ENCODE peak calls at places on chromosomes 11 and 22, in nine cellular contexts. One of them, this sample, is unnamed.

GRCh38 chr11:2100361-2101170 is 38.6 kb downstream of the IGF2 start:
- DNase-seq in HCT116: no peak
- DNase-seq in GM23248: no peak
- DNase-seq in SK-N-SH: peak; percentile 53
- DNase-seq in astrocyte: no peak
- DNase-seq in IMR-90: no peak
- DNase-seq in neural progenitor cell: no peak
- DNase-seq in H1: no peak
- DNase-seq in colonic mucosa: no peak
- DNase-seq in this sample: peak; percentile 81

GRCh38 chr11:59898046-59898445 is 19.5 kb downstream of the OOSP3 start:
- DNase-seq in IMR-90: no peak
- DNase-seq in H1: no peak
- DNase-seq in colonic mucosa: no peak
- DNase-seq in HCT116: no peak
- DNase-seq in SK-N-SH: no peak
- DNase-seq in neural progenitor cell: no peak
- DNase-seq in GM23248: no peak
- DNase-seq in astrocyte: no peak
- DNase-seq in this sample: peak; percentile 52

GRCh38 chr11:71250512-71251158 is 1.7 kb downstream of the SHANK2 start:
- DNase-seq in HCT116: no peak
- DNase-seq in H1: no peak
- DNase-seq in colonic mucosa: no peak
- DNase-seq in astrocyte: no peak
- DNase-seq in SK-N-SH: no peak
- DNase-seq in GM23248: no peak
- DNase-seq in IMR-90: no peak
- DNase-seq in neural progenitor cell: peak; percentile 27
- DNase-seq in this sample: no peak

GRCh38 chr22:48299801-48300200 is 1527.9 kb downstream of the BRD1 start:
- DNase-seq in GM23248: no peak
- DNase-seq in H1: no peak
- DNase-seq in colonic mucosa: no peak
- DNase-seq in HCT116: no peak
- DNase-seq in astrocyte: no peak
- DNase-seq in SK-N-SH: peak; percentile 8
- DNase-seq in IMR-90: no peak
- DNase-seq in neural progenitor cell: peak; percentile 1
- DNase-seq in this sample: no peak

GRCh38 chr11:2376751-2377451 is at the start of gene CD81:
- DNase-seq in neural progenitor cell: peak; percentile 79
- DNase-seq in colonic mucosa: peak; percentile 50
- DNase-seq in HCT116: no peak
- DNase-seq in H1: peak; percentile 82
- DNase-seq in IMR-90: peak; percentile 33
- DNase-seq in GM23248: peak; percentile 71
- DNase-seq in astrocyte: no peak
- DNase-seq in SK-N-SH: peak; percentile 96
- DNase-seq in this sample: peak; percentile 90

GRCh38 chr22:50009765-50010675 is 2.5 kb downstream of the IL17REL start:
- DNase-seq in IMR-90: no peak
- DNase-seq in astrocyte: no peak
- DNase-seq in H1: peak; percentile 49
- DNase-seq in colonic mucosa: no peak
- DNase-seq in GM23248: no peak
- DNase-seq in neural progenitor cell: no peak
- DNase-seq in SK-N-SH: peak; percentile 44
- DNase-seq in HCT116: no peak
- DNase-seq in this sample: peak; percentile 84

GRCh38 chr11:19849107-19849789 is 136.6 kb downstream of the NAV2 start:
- DNase-seq in neural progenitor cell: no peak
- DNase-seq in IMR-90: peak; percentile 41
- DNase-seq in astrocyte: no peak
- DNase-seq in HCT116: no peak
- DNase-seq in colonic mucosa: no peak
- DNase-seq in GM23248: no peak
- DNase-seq in SK-N-SH: no peak
- DNase-seq in H1: no peak
- DNase-seq in this sample: no peak

GRCh38 chr22:32804036-32804435 is 2.5 kb downstream of the TIMP3 start:
- DNase-seq in IMR-90: peak; percentile 71
- DNase-seq in neural progenitor cell: no peak
- DNase-seq in colonic mucosa: no peak
- DNase-seq in H1: no peak
- DNase-seq in GM23248: peak; percentile 90
- DNase-seq in astrocyte: peak; percentile 80
- DNase-seq in HCT116: no peak
- DNase-seq in SK-N-SH: no peak
- DNase-seq in this sample: no peak

GRCh38 chr11:134521001-134521400 is 109.0 kb upstream of the B3GAT1 start:
- DNase-seq in colonic mucosa: no peak
- DNase-seq in GM23248: no peak
- DNase-seq in IMR-90: no peak
- DNase-seq in H1: no peak
- DNase-seq in HCT116: no peak
- DNase-seq in astrocyte: no peak
- DNase-seq in SK-N-SH: no peak
- DNase-seq in neural progenitor cell: no peak
- DNase-seq in this sample: peak; percentile 39

GRCh38 chr22:19864538-19865106 is 9.9 kb upstream of the GNB1L start:
- DNase-seq in IMR-90: peak; percentile 28
- DNase-seq in astrocyte: no peak
- DNase-seq in colonic mucosa: no peak
- DNase-seq in HCT116: no peak
- DNase-seq in H1: no peak
- DNase-seq in GM23248: no peak
- DNase-seq in SK-N-SH: no peak
- DNase-seq in neural progenitor cell: no peak
- DNase-seq in this sample: no peak
- H3K4me1 ChIP-seq in IMR-90: no peaks in the 10 kb centered on the region
- H3K4me1 ChIP-seq in astrocyte: no peaks in the 10 kb centered on the region
- H3K4me1 ChIP-seq in colonic mucosa: no peaks in the 10 kb centered on the region
- H3K4me1 ChIP-seq in HCT116: no peaks in the 10 kb centered on the region
- H3K4me1 ChIP-seq in H1: peaks cover 7% of the 10 kb centered on the region
- H3K4me1 ChIP-seq in GM23248: no peaks in the 10 kb centered on the region
- H3K4me1 ChIP-seq in SK-N-SH: no peaks in the 10 kb centered on the region
- H3K4me1 ChIP-seq in neural progenitor cell: no peaks in the 10 kb centered on the region
- H3K4me1 ChIP-seq in this sample: no peaks in the 10 kb centered on the region

GRCh38 chr22:23521442-23522113 is 58.5 kb downstream of the IGLL1 start:
- DNase-seq in IMR-90: peak; percentile 75
- DNase-seq in HCT116: peak; percentile 46
- DNase-seq in SK-N-SH: peak; percentile 97
- DNase-seq in colonic mucosa: peak; percentile 92
- DNase-seq in H1: peak; percentile 91
- DNase-seq in astrocyte: peak; percentile 69
- DNase-seq in GM23248: peak; percentile 99
- DNase-seq in neural progenitor cell: peak; percentile 99
- DNase-seq in this sample: peak; percentile 97
- H3K9ac ChIP-seq in IMR-90: peak overlapping the region; percentile 58
- H3K9ac ChIP-seq in HCT116: peak overlapping the region; percentile 77
- H3K9ac ChIP-seq in SK-N-SH: peak overlapping the region; percentile 96
- H3K9ac ChIP-seq in colonic mucosa: peak overlapping the region; percentile 77
- H3K9ac ChIP-seq in H1: peak overlapping the region; percentile 29
- H3K9ac ChIP-seq in astrocyte: peak overlapping the region; percentile 94
- H3K9ac ChIP-seq in GM23248: peak overlapping the region; percentile 92
- H3K9ac ChIP-seq in neural progenitor cell: peak overlapping the region; percentile 25
- H3K9ac ChIP-seq in this sample: no peak overlapping the region

GRCh38 chr11:122663764-122664163 is 8.2 kb downstream of the UBASH3B start:
- DNase-seq in neural progenitor cell: no peak
- DNase-seq in HCT116: no peak
- DNase-seq in SK-N-SH: no peak
- DNase-seq in IMR-90: no peak
- DNase-seq in GM23248: peak; percentile 47
- DNase-seq in H1: no peak
- DNase-seq in colonic mucosa: no peak
- DNase-seq in astrocyte: no peak
- DNase-seq in this sample: no peak

GRCh38 chr11:122664188-122664587 is 8.7 kb downstream of the UBASH3B start:
- DNase-seq in SK-N-SH: no peak
- DNase-seq in IMR-90: peak; percentile 57
- DNase-seq in HCT116: no peak
- DNase-seq in GM23248: peak; percentile 59
- DNase-seq in neural progenitor cell: no peak
- DNase-seq in colonic mucosa: no peak
- DNase-seq in astrocyte: no peak
- DNase-seq in H1: no peak
- DNase-seq in this sample: no peak

GRCh38 chr11:122668562-122669090 is 13.1 kb downstream of the UBASH3B start:
- DNase-seq in IMR-90: peak; percentile 98
- DNase-seq in GM23248: peak; percentile 54
- DNase-seq in astrocyte: peak; percentile 90
- DNase-seq in neural progenitor cell: no peak
- DNase-seq in HCT116: peak; percentile 34
- DNase-seq in SK-N-SH: no peak
- DNase-seq in colonic mucosa: no peak
- DNase-seq in H1: no peak
- DNase-seq in this sample: no peak

GRCh38 chr11:122665882-122666281 is 10.4 kb downstream of the UBASH3B start:
- DNase-seq in astrocyte: no peak
- DNase-seq in GM23248: no peak
- DNase-seq in colonic mucosa: no peak
- DNase-seq in IMR-90: peak; percentile 33
- DNase-seq in H1: no peak
- DNase-seq in SK-N-SH: no peak
- DNase-seq in HCT116: no peak
- DNase-seq in neural progenitor cell: no peak
- DNase-seq in this sample: no peak

DNA sequence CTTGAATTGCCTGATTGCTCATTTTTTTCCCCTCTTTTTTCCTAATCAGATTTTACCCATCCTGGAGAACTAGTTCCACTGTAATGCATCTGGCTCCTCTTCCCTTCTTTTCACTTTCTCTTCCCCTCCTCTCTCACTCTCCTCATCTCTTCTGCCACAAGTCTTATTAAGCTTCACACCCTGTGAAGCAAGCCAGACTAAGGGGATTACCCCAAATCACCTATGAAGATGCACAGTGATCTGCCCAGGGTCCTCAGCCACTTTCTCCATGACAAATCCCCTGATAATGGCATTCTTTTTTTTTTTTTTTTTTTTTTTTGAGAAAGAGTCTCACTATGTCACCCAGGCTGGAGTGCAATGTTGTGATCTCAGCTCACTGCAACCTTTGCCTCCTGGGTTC is 11.2 kb downstream of the UBASH3B start:
- DNase-seq in astrocyte: no peak
- DNase-seq in IMR-90: no peak
- DNase-seq in SK-N-SH: no peak
- DNase-seq in GM23248: no peak
- DNase-seq in H1: no peak
- DNase-seq in colonic mucosa: no peak
- DNase-seq in HCT116: no peak
- DNase-seq in neural progenitor cell: no peak
- DNase-seq in this sample: no peak
- H3K4me1 ChIP-seq in astrocyte: peaks cover 23% of the 10 kb centered on the region
- H3K4me1 ChIP-seq in IMR-90: peaks cover 29% of the 10 kb centered on the region
- H3K4me1 ChIP-seq in SK-N-SH: peaks cover 3% of the 10 kb centered on the region
- H3K4me1 ChIP-seq in GM23248: peaks cover 22% of the 10 kb centered on the region
- H3K4me1 ChIP-seq in H1: no peaks in the 10 kb centered on the region
- H3K4me1 ChIP-seq in colonic mucosa: no peaks in the 10 kb centered on the region
- H3K4me1 ChIP-seq in HCT116: no peaks in the 10 kb centered on the region
- H3K4me1 ChIP-seq in neural progenitor cell: no peaks in the 10 kb centered on the region
- H3K4me1 ChIP-seq in this sample: no peaks in the 10 kb centered on the region

GRCh38 chr11:73981051-73981805 is 1.4 kb downstream of the UCP2 start:
- DNase-seq in neural progenitor cell: no peak
- DNase-seq in HCT116: no peak
- DNase-seq in GM23248: no peak
- DNase-seq in H1: no peak
- DNase-seq in colonic mucosa: no peak
- DNase-seq in SK-N-SH: no peak
- DNase-seq in IMR-90: no peak
- DNase-seq in astrocyte: no peak
- DNase-seq in this sample: peak; percentile 26
- H3K9ac ChIP-seq in neural progenitor cell: peak overlapping the region; percentile 36
- H3K9ac ChIP-seq in HCT116: peak overlapping the region; percentile 66
- H3K9ac ChIP-seq in GM23248: no peak overlapping the region
- H3K9ac ChIP-seq in H1: no peak overlapping the region
- H3K9ac ChIP-seq in colonic mucosa: peak overlapping the region; percentile 74
- H3K9ac ChIP-seq in SK-N-SH: no peak overlapping the region
- H3K9ac ChIP-seq in IMR-90: no peak overlapping the region
- H3K9ac ChIP-seq in astrocyte: no peak overlapping the region
- H3K9ac ChIP-seq in this sample: peak overlapping the region; percentile 21

GRCh38 chr22:29706493-29706892 is 13.3 kb upstream of the CABP7 start:
- DNase-seq in colonic mucosa: no peak
- DNase-seq in SK-N-SH: peak; percentile 25
- DNase-seq in GM23248: no peak
- DNase-seq in neural progenitor cell: peak; percentile 55
- DNase-seq in H1: no peak
- DNase-seq in astrocyte: peak; percentile 23
- DNase-seq in HCT116: no peak
- DNase-seq in IMR-90: no peak
- DNase-seq in this sample: no peak

GRCh38 chr22:29705651-29706050 is 14.2 kb upstream of the CABP7 start:
- DNase-seq in astrocyte: no peak
- DNase-seq in IMR-90: no peak
- DNase-seq in HCT116: no peak
- DNase-seq in SK-N-SH: peak; percentile 22
- DNase-seq in neural progenitor cell: no peak
- DNase-seq in GM23248: no peak
- DNase-seq in colonic mucosa: no peak
- DNase-seq in H1: no peak
- DNase-seq in this sample: peak; percentile 56

GRCh38 chr22:29703595-29704195 is 16.1 kb upstream of the CABP7 start:
- DNase-seq in neural progenitor cell: no peak
- DNase-seq in SK-N-SH: peak; percentile 52
- DNase-seq in HCT116: no peak
- DNase-seq in astrocyte: no peak
- DNase-seq in colonic mucosa: no peak
- DNase-seq in H1: no peak
- DNase-seq in GM23248: no peak
- DNase-seq in IMR-90: no peak
- DNase-seq in this sample: no peak

GRCh38 chr22:29702931-29703594 is 16.7 kb upstream of the CABP7 start:
- DNase-seq in neural progenitor cell: peak; percentile 45
- DNase-seq in HCT116: no peak
- DNase-seq in colonic mucosa: no peak
- DNase-seq in GM23248: peak; percentile 17
- DNase-seq in astrocyte: no peak
- DNase-seq in SK-N-SH: peak; percentile 20
- DNase-seq in H1: no peak
- DNase-seq in IMR-90: no peak
- DNase-seq in this sample: no peak

DNA sequence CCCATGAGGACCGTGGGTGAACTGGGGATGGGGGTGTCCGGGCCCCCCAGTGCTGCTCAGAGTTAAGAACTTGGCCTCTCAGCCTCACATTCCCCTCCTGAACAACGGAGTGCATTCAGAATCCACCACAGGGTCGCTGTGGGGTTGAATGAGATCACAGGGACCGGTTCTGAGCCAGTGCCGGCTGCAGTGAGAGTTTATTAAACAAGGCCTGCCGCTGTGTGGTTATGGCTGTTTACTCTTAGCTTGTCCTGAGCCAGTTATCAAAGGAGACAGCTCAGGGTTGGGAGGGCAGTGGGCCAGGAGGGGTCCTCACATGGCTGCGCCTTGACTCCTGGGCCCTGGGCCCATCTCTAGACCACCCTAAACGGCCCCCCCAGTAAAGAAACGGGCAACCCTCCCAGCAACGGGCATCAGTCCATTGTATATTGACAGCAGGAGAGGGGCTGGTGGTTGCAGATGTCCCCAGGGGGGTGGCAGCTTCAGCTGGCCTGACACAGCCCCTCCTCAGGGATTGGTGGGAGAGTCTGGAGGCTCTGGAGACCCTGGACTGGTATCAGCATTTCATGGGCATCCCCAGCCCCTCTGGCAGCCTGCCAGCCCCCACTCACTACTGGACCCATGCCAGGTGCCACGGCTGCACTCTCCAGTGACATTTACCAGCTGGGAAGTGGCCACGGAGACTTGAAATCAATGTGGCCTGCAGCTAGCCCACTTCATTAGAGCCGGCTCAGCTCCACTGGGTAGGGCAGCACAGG is 15.1 kb upstream of the CABP7 start:
- DNase-seq in IMR-90: peak; percentile 76
- DNase-seq in HCT116: no peak
- DNase-seq in astrocyte: peak; percentile 55
- DNase-seq in H1: no peak
- DNase-seq in colonic mucosa: peak; percentile 25
- DNase-seq in GM23248: peak; percentile 68
- DNase-seq in SK-N-SH: peak; percentile 89
- DNase-seq in neural progenitor cell: no peak
- DNase-seq in this sample: no peak
- H3K4me1 ChIP-seq in IMR-90: peaks cover 14% of the 10 kb centered on the region
- H3K4me1 ChIP-seq in HCT116: peaks cover 36% of the 10 kb centered on the region
- H3K4me1 ChIP-seq in astrocyte: peaks cover 30% of the 10 kb centered on the region
- H3K4me1 ChIP-seq in H1: peaks cover 53% of the 10 kb centered on the region
- H3K4me1 ChIP-seq in colonic mucosa: peaks cover 10% of the 10 kb centered on the region
- H3K4me1 ChIP-seq in GM23248: no peaks in the 10 kb centered on the region
- H3K4me1 ChIP-seq in SK-N-SH: peaks cover 12% of the 10 kb centered on the region
- H3K4me1 ChIP-seq in neural progenitor cell: peaks cover 59% of the 10 kb centered on the region
- H3K4me1 ChIP-seq in this sample: no peaks in the 10 kb centered on the region